ENCODE peak calls at places on chromosomes 13 and 19, in six cellular contexts. K is HS-27A; H is anterior cingulate cortex; N is GM04503; T is HEK293T; B is stimulated activated CD4-positive, alpha-beta T cell treated with anti-CD3 and anti-CD28 coated beads, Interleukin-1b, Interleukin-23, amount 100 ng/mL, for 1 hour. Q is an unnamed sample.

GRCh38 chr13:99481357-99481756 is 19.9 kb upstream of the TM9SF2 start:
- DNase-seq in K (no peak), H (no peak), N (no peak), T (no peak), B (no peak), Q (no peak)

GRCh38 chr19:11359421-11359820 is 4.2 kb downstream of the PLPPR2 start:
- DNase-seq in K (no peak), H (no peak), N (no peak), T (no peak), B (no peak), Q (no peak)

GRCh38 chr13:99371956-99372355 is 64.8 kb upstream of the GPR183 start:
- DNase-seq in K (no peak), H (no peak), N (no peak), T (no peak), B (no peak), Q (no peak)

GRCh38 chr19:40745402-40745780 is 4.9 kb downstream of the ACTMAP start:
- DNase-seq in K (no peak), H (no peak), N (peak), T (no peak), B (no peak), Q (no peak)

GRCh38 chr19:35119091-35119490 is 3.5 kb downstream of the FXYD3 start:
- DNase-seq in K (no peak), H (no peak), N (no peak), T (no peak), B (no peak), Q (no peak)

GRCh38 chr13:106570354-106570822 is 2.5 kb upstream of the ARGLU1 start:
- DNase-seq in K (no peak), H (peak), N (no peak), T (peak), B (peak), Q (peak)

GRCh38 chr13:43864921-43865320 is 14.6 kb downstream of the CCDC122 start:
- DNase-seq in K (no peak), H (no peak), N (no peak), T (no peak), B (no peak), Q (no peak)

GRCh38 chr13:76879211-76879875 is 6.9 kb downstream of the KCTD12 start:
- DNase-seq in K (no peak), H (no peak), N (no peak), T (no peak), B (peak), Q (no peak)

GRCh38 chr19:40691421-40692211 is 1.2 kb upstream of the NUMBL start:
- DNase-seq in K (no peak), H (no peak), N (no peak), T (no peak), B (no peak), Q (peak)

Q was measured in A549.